ENCODE peak calls at places on chromosomes 13 and 19, in five cellular contexts. One of them, this sample, is unnamed.

GRCh38 chr13:76828316-76828741 is 57.9 kb downstream of the KCTD12 start:
- DNase-seq in left cardiac atrium: no peak
- DNase-seq in NCI-H748 treated with DMSO at 0.1 percent for 48 hours: no peak
- DNase-seq in AG09319: no peak
- DNase-seq in NCI-H1092 treated with DMSO at 0.1 percent for 48 hours: no peak
- DNase-seq in this sample: no peak

GRCh38 chr13:25409938-25410337 is 38.2 kb downstream of the ATP8A2 start:
- DNase-seq in NCI-H748 treated with DMSO at 0.1 percent for 48 hours: no peak
- DNase-seq in AG09319: no peak
- DNase-seq in NCI-H1092 treated with DMSO at 0.1 percent for 48 hours: no peak
- DNase-seq in left cardiac atrium: no peak
- DNase-seq in this sample: no peak

GRCh38 chr13:50894042-50894441 is 15.5 kb upstream of the RNASEH2B start:
- DNase-seq in NCI-H1092 treated with DMSO at 0.1 percent for 48 hours: no peak
- DNase-seq in NCI-H748 treated with DMSO at 0.1 percent for 48 hours: no peak
- DNase-seq in left cardiac atrium: no peak
- DNase-seq in AG09319: no peak
- DNase-seq in this sample: no peak

GRCh38 chr19:5691205-5691929 is 1.3 kb downstream of the RPL36 start:
- DNase-seq in NCI-H748 treated with DMSO at 0.1 percent for 48 hours: no peak
- DNase-seq in AG09319: peak; percentile 28
- DNase-seq in NCI-H1092 treated with DMSO at 0.1 percent for 48 hours: peak; percentile 16
- DNase-seq in left cardiac atrium: peak; percentile 84
- DNase-seq in this sample: peak; percentile 78

GRCh38 chr13:46386996-46387851 is at the start of gene RUBCNL:
- DNase-seq in AG09319: no peak
- DNase-seq in left cardiac atrium: peak; percentile 31
- DNase-seq in NCI-H748 treated with DMSO at 0.1 percent for 48 hours: peak; percentile 41
- DNase-seq in NCI-H1092 treated with DMSO at 0.1 percent for 48 hours: no peak
- DNase-seq in this sample: peak; percentile 53

GRCh38 chr19:17475541-17476115 is 5.3 kb downstream of the SLC27A1 start:
- DNase-seq in AG09319: no peak
- DNase-seq in NCI-H1092 treated with DMSO at 0.1 percent for 48 hours: no peak
- DNase-seq in NCI-H748 treated with DMSO at 0.1 percent for 48 hours: no peak
- DNase-seq in left cardiac atrium: peak; percentile 56
- DNase-seq in this sample: peak; percentile 90

GRCh38 chr19:29548483-29549085 is 22.8 kb downstream of the VSTM2B start:
- DNase-seq in AG09319: no peak
- DNase-seq in NCI-H748 treated with DMSO at 0.1 percent for 48 hours: no peak
- DNase-seq in NCI-H1092 treated with DMSO at 0.1 percent for 48 hours: no peak
- DNase-seq in left cardiac atrium: no peak
- DNase-seq in this sample: no peak

GRCh38 chr19:1333789-1334188 is 48.1 kb downstream of the EFNA2 start:
- DNase-seq in NCI-H748 treated with DMSO at 0.1 percent for 48 hours: no peak
- DNase-seq in left cardiac atrium: no peak
- DNase-seq in AG09319: no peak
- DNase-seq in NCI-H1092 treated with DMSO at 0.1 percent for 48 hours: no peak
- DNase-seq in this sample: no peak

GRCh38 chr19:7874080-7874856 is at the start of gene PRR36:
- DNase-seq in NCI-H748 treated with DMSO at 0.1 percent for 48 hours: peak; percentile 62
- DNase-seq in left cardiac atrium: peak; percentile 52
- DNase-seq in AG09319: no peak
- DNase-seq in NCI-H1092 treated with DMSO at 0.1 percent for 48 hours: peak; percentile 94
- DNase-seq in this sample: peak; percentile 71

GRCh38 chr19:5515737-5516136 is 52.0 kb downstream of the TINCR start:
- DNase-seq in NCI-H1092 treated with DMSO at 0.1 percent for 48 hours: no peak
- DNase-seq in left cardiac atrium: no peak
- DNase-seq in AG09319: no peak
- DNase-seq in NCI-H748 treated with DMSO at 0.1 percent for 48 hours: no peak
- DNase-seq in this sample: no peak

GRCh38 chr13:32902898-32903297 is 113.3 kb upstream of the KL start:
- DNase-seq in NCI-H748 treated with DMSO at 0.1 percent for 48 hours: no peak
- DNase-seq in NCI-H1092 treated with DMSO at 0.1 percent for 48 hours: no peak
- DNase-seq in left cardiac atrium: peak; percentile 77
- DNase-seq in AG09319: no peak
- DNase-seq in this sample: peak; percentile 80